ENCODE peak calls at places on chromosomes 7 and 10, in four cellular contexts. F is left lung, P is thoracic aorta, W is hepatocyte. Y is an unnamed sample.

GRCh38 chr10:80506836-80507483 is 30.7 kb upstream of the SH2D4B start:
- DNase-seq in F (peak), P (no peak), W (no peak), Y (no peak)

GRCh38 chr10:90804354-90804753 is 53.5 kb downstream of the HTR7 start:
- DNase-seq in F (no peak), P (no peak), W (no peak), Y (no peak)

GRCh38 chr7:2609001-2609411 is 22.8 kb upstream of the TTYH3 start:
- DNase-seq in F (no peak), P (no peak), W (peak), Y (peak)

GRCh38 chr10:43039629-43040481 is 37.0 kb upstream of the RET start:
- DNase-seq in F (no peak), P (no peak), W (no peak), Y (no peak)

GRCh38 chr7:53904355-53904754 is 637.8 kb upstream of the VSTM2A start:
- DNase-seq in F (no peak), P (no peak), W (no peak), Y (no peak)

GRCh38 chr10:116702165-116702564 is 40.2 kb downstream of the HSPA12A start:
- DNase-seq in F (no peak), P (no peak), W (no peak), Y (no peak)

GRCh38 chr7:16365177-16365576 is 56.2 kb downstream of the CRPPA start:
- DNase-seq in F (no peak), P (no peak), W (no peak), Y (no peak)

GRCh38 chr10:25334445-25334844 is 159.6 kb downstream of the GPR158 start:
- DNase-seq in F (no peak), P (no peak), W (no peak), Y (no peak)

GRCh38 chr10:101044117-101044516 is 13.1 kb downstream of the SFXN3 start:
- DNase-seq in F (no peak), P (no peak), W (no peak), Y (no peak)

GRCh38 chr10:9209105-9209798 is 1154.8 kb downstream of the GATA3 start:
- DNase-seq in F (peak), P (no peak), W (peak), Y (peak)

GRCh38 chr7:27201231-27202017 is 1.5 kb upstream of the HOXA13 start:
- DNase-seq in F (no peak), P (no peak), W (no peak), Y (no peak)

GRCh38 chr10:24256619-24257018 is 47.7 kb downstream of the KIAA1217 start:
- DNase-seq in F (no peak), P (no peak), W (no peak), Y (no peak)

GRCh38 chr10:46516660-46517416 is 39.6 kb downstream of the GPRIN2 start:
- DNase-seq in F (peak), P (no peak), W (peak), Y (no peak)

GRCh38 chr10:114703377-114704125 is 45.5 kb upstream of the ABLIM1 start:
- DNase-seq in F (no peak), P (no peak), W (peak), Y (peak)

GRCh38 chr7:16343612-16344011 is 77.7 kb downstream of the CRPPA start:
- DNase-seq in F (no peak), P (no peak), W (no peak), Y (no peak)

GRCh38 chr7:1883031-1883761 is 213.1 kb downstream of the ELFN1 start:
- DNase-seq in F (no peak), P (no peak), W (no peak), Y (no peak)

GRCh38 chr10:110802551-110803238 is 69.0 kb upstream of the PDCD4 start:
- DNase-seq in F (peak), P (peak), W (peak), Y (peak)

GRCh38 chr7:139714163-139714901 is 63.5 kb downstream of the HIPK2 start:
- DNase-seq in F (no peak), P (no peak), W (no peak), Y (no peak)

GRCh38 chr10:77892761-77893160 is 33.8 kb downstream of the DLG5 start:
- DNase-seq in F (no peak), P (no peak), W (no peak), Y (no peak)

GRCh38 chr10:22086730-22087364 is 83.3 kb upstream of the DNAJC1 start:
- DNase-seq in F (peak), P (no peak), W (peak), Y (no peak)

GRCh38 chr10:49612513-49613159 is 1.2 kb upstream of the CHAT start:
- DNase-seq in F (no peak), P (no peak), W (no peak), Y (peak)

GRCh38 chr7:91045626-91046025 is 218.6 kb upstream of the FZD1 start:
- DNase-seq in F (no peak), P (no peak), W (no peak), Y (no peak)

GRCh38 chr7:68321076-68321639 is 1277.1 kb upstream of the AUTS2 start:
- DNase-seq in F (no peak), P (no peak), W (peak), Y (no peak)

GRCh38 chr7:159112136-159113011 is 32.3 kb downstream of the VIPR2 start:
- DNase-seq in F (no peak), P (no peak), W (no peak), Y (peak)

GRCh38 chr7:151289891-151290290 is 41.4 kb upstream of the SMARCD3 start:
- DNase-seq in F (no peak), P (no peak), W (no peak), Y (no peak)

GRCh38 chr10:110069502-110069982 is 61.8 kb downstream of the ADD3 start:
- DNase-seq in F (no peak), P (no peak), W (no peak), Y (no peak)

GRCh38 chr7:20158684-20159083 is 58.5 kb downstream of the MACC1 start:
- DNase-seq in F (no peak), P (no peak), W (no peak), Y (no peak)

GRCh38 chr7:55251911-55252310 is 113.2 kb upstream of the LANCL2 start:
- DNase-seq in F (no peak), P (no peak), W (no peak), Y (no peak)

GRCh38 chr7:135232720-135233119 is 918 bp upstream of the STRA8 start:
- DNase-seq in F (no peak), P (no peak), W (no peak), Y (peak)

GRCh38 chr10:47438857-47439474 is 44.9 kb downstream of the ANXA8 start:
- DNase-seq in F (no peak), P (no peak), W (peak), Y (no peak)

GRCh38 chr7:110922906-110923305 is 168.0 kb upstream of the LRRN3 start:
- DNase-seq in F (no peak), P (no peak), W (no peak), Y (no peak)

GRCh38 chr7:121755818-121756501 is 117.0 kb upstream of the PTPRZ1 start:
- DNase-seq in F (peak), P (no peak), W (peak), Y (no peak)

GRCh38 chr10:46530249-46531186 is 25.9 kb downstream of the GPRIN2 start:
- DNase-seq in F (peak), P (no peak), W (peak), Y (no peak)

GRCh38 chr10:13195016-13195415 is 33.7 kb downstream of the MCM10 start:
- DNase-seq in F (no peak), P (no peak), W (no peak), Y (no peak)

GRCh38 chr7:132004528-132004927 is 448.1 kb upstream of the PODXL start:
- DNase-seq in F (peak), P (no peak), W (peak), Y (no peak)

GRCh38 chr10:29668628-29669027 is 33.9 kb upstream of the SVIL start:
- DNase-seq in F (no peak), P (no peak), W (no peak), Y (no peak)

GRCh38 chr7:41603985-41604384 is 98.9 kb downstream of the INHBA start:
- DNase-seq in F (no peak), P (no peak), W (no peak), Y (no peak)

GRCh38 chr7:23426876-23427275 is 43.4 kb downstream of the IGF2BP3 start:
- DNase-seq in F (no peak), P (no peak), W (no peak), Y (no peak)

GRCh38 chr10:37535459-37536246 is 321.8 kb downstream of the ZNF248 start:
- DNase-seq in F (no peak), P (no peak), W (no peak), Y (no peak)

GRCh38 chr10:18073314-18073713 is 66.9 kb upstream of the CACNB2 start:
- DNase-seq in F (no peak), P (no peak), W (no peak), Y (no peak)
- TF ChIP-seq CTCF in F (no peak), P (no peak), W (no peak), Y (no peak)

GRCh38 chr10:33311640-33312039 is 22.8 kb downstream of the NRP1 start:
- DNase-seq in F (no peak), P (no peak), W (no peak), Y (no peak)
- TF ChIP-seq CTCF in F (no peak), P (no peak), W (no peak), Y (no peak)

DNA sequence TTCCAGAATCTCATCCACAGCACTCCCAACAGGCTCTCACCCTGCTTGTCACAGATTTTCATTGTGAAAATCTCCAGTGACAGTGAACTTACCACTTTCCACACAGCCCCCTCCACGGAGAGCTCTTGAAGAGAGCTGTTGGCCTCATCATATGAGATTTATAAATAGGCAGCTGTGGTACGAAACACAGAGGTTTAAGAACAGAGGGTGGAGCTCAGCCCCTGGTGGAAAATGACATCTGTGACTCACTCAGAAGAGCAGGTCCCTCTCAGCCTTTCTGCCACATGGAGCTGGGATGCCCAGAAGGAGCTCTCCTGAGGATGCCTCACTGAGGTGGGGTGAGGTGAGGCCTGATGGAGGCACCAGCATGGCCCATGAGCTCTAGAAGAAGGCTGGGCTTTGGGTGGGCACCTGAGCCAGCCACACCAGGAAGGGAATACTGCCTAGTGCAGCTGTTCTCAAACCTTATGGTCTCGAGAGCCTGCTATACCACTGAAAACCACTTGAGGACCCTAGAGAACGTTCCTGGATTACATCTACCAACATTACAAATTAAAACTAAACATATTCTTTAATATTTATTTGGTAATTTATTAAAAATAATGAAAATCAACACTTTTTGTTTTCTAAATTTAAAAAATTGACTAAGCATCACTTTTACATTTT is 25.8 kb upstream of the EEPD1 start:
- DNase-seq in F (no peak), P (no peak), W (no peak), Y (no peak)
- TF ChIP-seq CTCF in F (no peak), P (peak), W (no peak), Y (no peak)

GRCh38 chr10:74262856-74263255 is 111.8 kb downstream of the ADK start:
- DNase-seq in F (no peak), P (no peak), W (no peak), Y (no peak)

DNA sequence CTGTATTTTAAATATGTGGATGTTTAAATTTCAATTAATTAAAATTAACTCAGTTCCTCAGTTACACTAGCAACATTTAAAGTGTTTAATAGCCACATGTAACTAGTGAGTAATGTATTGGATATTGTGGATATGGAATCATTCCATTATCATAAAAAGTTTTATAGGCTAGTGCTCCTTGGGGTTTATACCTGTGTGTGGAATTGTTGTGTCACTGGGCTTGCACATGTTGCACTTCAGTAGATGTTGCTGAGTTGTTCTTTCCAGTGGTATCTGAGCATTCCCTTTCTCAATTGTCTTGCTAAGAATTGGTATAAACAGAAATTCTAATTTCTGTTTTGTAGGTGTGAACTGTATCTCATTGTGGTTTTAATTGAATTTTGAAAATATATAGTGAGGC is 113.0 kb downstream of the ADK start:
- DNase-seq in F (no peak), P (no peak), W (no peak), Y (no peak)
- TF ChIP-seq CTCF in F (no peak), P (no peak), W (no peak), Y (no peak)